ENCODE peak calls at places on chromosome 15, in five cellular contexts. K is IMR-90, V is mesendoderm, Y is H1, J is neuronal stem cell. R is an unnamed sample.
A peak's percentile ranks its signal among the peaks of the same experiment; 100 is the strongest.

GRCh38 chr15:28888900-28889299 is 3.1 kb downstream of the APBA2 start:
- DNase-seq in V (no peak), J (no peak), Y (no peak), K (no peak), R (no peak)

GRCh38 chr15:78974272-78974918 is 29.5 kb upstream of the CTSH start:
- DNase-seq in K (no peak), V (no peak), J (no peak), Y (no peak), R (no peak)

GRCh38 chr15:96583671-96584070 is 253.2 kb downstream of the NR2F2 start:
- DNase-seq in Y (no peak), J (no peak), V (no peak), K (no peak), R (no peak)

GRCh38 chr15:87816811-87817210 is 439.7 kb downstream of the NTRK3 start:
- DNase-seq in Y (no peak), V (no peak), K (peak; percentile 99), J (no peak), R (peak; percentile 97)

GRCh38 chr15:40448354-40448753 is 7.6 kb downstream of the BAHD1 start:
- DNase-seq in V (no peak), J (no peak), Y (no peak), K (no peak), R (no peak)

GRCh38 chr15:45456212-45457106 is 66.1 kb downstream of the SLC30A4 start:
- DNase-seq in V (peak; percentile 77), Y (no peak), J (no peak), K (peak; percentile 100), R (peak; percentile 99)

GRCh38 chr15:86165263-86166204 is 85.9 kb downstream of the AGBL1 start:
- DNase-seq in Y (no peak), V (peak; percentile 37), J (no peak), K (no peak), R (peak; percentile 59)

GRCh38 chr15:36755341-36755740 is 175.9 kb downstream of the CDIN1 start:
- DNase-seq in V (no peak), Y (no peak), K (no peak), J (no peak), R (no peak)

GRCh38 chr15:96138985-96139384 is 191.5 kb upstream of the NR2F2 start:
- DNase-seq in K (no peak), J (no peak), Y (no peak), V (no peak), R (no peak)

GRCh38 chr15:93103823-93104222 is 14.8 kb upstream of the RGMA start:
- DNase-seq in K (no peak), Y (no peak), J (no peak), V (no peak), R (no peak)

GRCh38 chr15:45101749-45102148 is 12.2 kb downstream of the DUOX2 start:
- DNase-seq in Y (no peak), J (no peak), K (no peak), V (no peak), R (no peak)

GRCh38 chr15:79418693-79419279 is 13.3 kb upstream of the MINAR1 start:
- DNase-seq in V (peak; percentile 46), Y (no peak), K (no peak), J (no peak), R (no peak)

GRCh38 chr15:85741021-85741421 is 53.7 kb downstream of the KLHL25 start:
- DNase-seq in Y (no peak), J (no peak), V (no peak), K (no peak), R (no peak)

GRCh38 chr15:101488300-101489164 is 975 bp downstream of the PCSK6 start:
- DNase-seq in K (no peak), J (peak; percentile 35), V (no peak), Y (peak; percentile 60), R (no peak)
- H3K4me3 ChIP-seq in K (no peak overlapping the region), J (peak overlapping the region; percentile 51), V (no peak overlapping the region), Y (peak overlapping the region; percentile 17), R (no peak overlapping the region)

DNA sequence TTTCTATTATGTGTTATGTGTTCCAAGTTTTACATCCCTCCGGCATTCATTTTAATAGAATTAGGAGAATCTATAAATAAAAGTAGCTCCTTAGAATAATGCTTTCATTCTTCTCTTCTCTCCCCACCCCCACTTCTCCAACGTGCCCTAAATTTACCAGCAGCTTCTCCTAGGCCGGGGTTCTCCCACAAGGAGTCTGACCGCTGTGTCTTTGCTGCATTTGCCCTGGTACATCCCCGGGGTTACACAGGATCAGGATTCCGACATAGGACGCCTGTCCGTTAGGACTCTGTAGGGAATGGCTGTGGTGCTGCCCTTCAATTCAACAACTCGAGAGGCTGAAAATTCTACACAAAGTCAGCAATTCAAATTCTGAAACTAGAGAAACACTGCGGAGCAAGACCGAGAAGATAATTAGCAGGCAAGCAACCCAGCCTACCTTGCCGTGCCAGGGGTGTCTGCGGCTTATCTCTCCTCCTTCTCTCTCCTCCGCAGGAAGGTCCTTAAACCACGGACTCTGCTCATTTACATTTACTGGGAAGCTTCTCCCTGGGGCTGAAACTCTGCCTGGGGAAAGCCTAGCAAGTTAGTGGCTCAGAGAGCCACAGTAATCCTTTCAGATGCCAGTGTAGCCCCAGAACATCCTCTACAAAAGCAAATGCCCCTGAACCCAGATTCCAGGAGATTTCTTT is 18.8 kb downstream of the PCSK6 start:
- DNase-seq in J (no peak), Y (no peak), K (no peak), V (peak; percentile 64), R (no peak)
- H3K4me2 ChIP-seq in J (no peak overlapping the region), Y (no peak overlapping the region), K (no peak overlapping the region), V (no peak overlapping the region), R (no peak overlapping the region)

GRCh38 chr15:101578443-101578894 is 73.7 kb downstream of the TM2D3 start:
- DNase-seq in K (no peak), J (no peak), V (peak; percentile 50), Y (peak; percentile 58), R (peak; percentile 21)
- H2BK15ac ChIP-seq in K (no peak overlapping the region), J (peak overlapping the region; percentile 4), V (no peak overlapping the region), Y (no peak overlapping the region), R (no peak overlapping the region)

GRCh38 chr15:70212288-70212962 is 114.7 kb upstream of the TLE3 start:
- DNase-seq in Y (no peak), V (no peak), J (no peak), K (no peak), R (peak; percentile 91)
- H3K4me3 ChIP-seq in Y (no peak overlapping the region), V (no peak overlapping the region), J (no peak overlapping the region), K (no peak overlapping the region), R (no peak overlapping the region)

GRCh38 chr15:52674831-52675230 is 4.4 kb downstream of the ATOSA start:
- DNase-seq in K (no peak), J (no peak), Y (no peak), V (no peak), R (no peak)

GRCh38 chr15:52673312-52673711 is 5.9 kb downstream of the ATOSA start:
- DNase-seq in Y (no peak), K (peak; percentile 4), J (no peak), V (no peak), R (peak; percentile 20)

GRCh38 chr15:52672661-52673060 is 6.5 kb downstream of the ATOSA start:
- DNase-seq in K (no peak), J (no peak), V (no peak), Y (no peak), R (no peak)

GRCh38 chr15:52670087-52670486 is 9.1 kb downstream of the ATOSA start:
- DNase-seq in Y (no peak), K (no peak), V (no peak), J (no peak), R (no peak)

DNA sequence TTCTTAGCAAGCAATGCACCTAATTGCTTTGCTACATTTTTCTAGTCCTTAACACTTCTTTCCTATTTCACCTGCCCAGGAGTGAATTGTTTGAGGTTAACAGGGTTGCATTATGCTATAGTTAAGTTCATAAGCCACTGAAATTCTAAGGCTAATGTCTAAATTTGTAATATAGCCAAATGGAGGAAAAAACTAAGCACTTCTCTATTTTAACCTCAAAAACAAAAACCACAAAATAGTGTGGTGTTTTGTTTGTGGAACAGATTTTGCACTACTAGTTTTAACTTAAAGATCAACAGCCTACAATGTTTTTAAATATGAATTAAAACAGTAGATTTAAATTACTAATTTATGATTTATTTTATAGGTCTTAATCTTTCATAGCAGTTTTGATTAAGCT is 5.5 kb downstream of the ATOSA start:
- DNase-seq in V (no peak), J (no peak), Y (no peak), K (no peak), R (no peak)
- H3K4me2 ChIP-seq in V (no peak overlapping the region), J (no peak overlapping the region), Y (no peak overlapping the region), K (no peak overlapping the region), R (no peak overlapping the region)

DNA sequence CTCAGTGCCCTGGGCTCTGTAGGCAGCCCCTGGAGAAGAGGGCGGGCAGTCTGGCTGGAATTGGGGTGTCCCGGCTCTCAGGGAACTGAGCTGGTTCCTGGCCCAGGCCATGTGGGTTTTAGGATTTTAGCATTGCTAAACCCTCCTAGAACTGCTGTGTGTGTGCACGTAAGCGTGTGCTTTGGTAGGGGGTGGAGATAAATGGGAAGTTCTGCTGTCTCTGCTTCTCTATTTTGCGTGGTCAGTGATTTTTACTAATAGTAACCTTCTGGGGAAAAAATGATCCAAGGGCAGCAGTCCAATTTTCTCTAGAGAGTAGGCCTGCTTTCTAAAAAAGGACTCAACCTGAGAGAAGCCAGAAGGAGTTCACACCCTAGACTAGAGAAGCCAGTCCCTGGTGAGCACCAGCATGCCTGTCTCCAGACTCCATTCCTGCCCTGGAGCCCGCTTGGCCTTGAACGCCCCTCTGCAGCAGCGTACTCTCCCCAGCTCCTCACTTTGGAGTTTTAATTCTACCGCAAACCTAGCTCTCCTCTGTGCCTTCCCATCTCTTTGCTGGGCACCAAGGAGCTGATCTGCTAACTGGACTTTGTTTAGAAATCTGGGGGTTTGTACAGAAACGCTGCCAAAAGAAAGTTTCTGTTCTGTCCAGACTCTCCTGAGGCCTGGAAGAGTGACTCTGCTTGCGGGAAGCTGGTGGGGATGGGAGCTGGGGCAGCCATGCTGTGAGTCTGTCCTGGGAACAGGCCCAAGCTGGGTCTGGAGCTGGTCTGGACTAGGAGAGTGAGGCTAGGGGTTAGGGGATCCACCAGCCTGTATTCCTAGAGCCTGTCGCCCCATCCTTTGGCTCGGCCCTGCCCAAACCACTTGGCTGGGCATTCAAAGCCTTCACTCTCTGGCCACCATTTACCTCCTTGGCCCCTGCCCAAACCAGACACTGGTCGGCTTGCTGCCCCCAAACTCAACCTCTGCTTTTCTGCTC is 19.7 kb downstream of the CORO2B start:
- DNase-seq in V (no peak), K (no peak), J (no peak), Y (no peak), R (no peak)
- H2BK15ac ChIP-seq in V (no peak overlapping the region), K (peak overlapping the region; percentile 7), J (no peak overlapping the region), Y (peak overlapping the region; percentile 85), R (peak overlapping the region; percentile 78)

DNA sequence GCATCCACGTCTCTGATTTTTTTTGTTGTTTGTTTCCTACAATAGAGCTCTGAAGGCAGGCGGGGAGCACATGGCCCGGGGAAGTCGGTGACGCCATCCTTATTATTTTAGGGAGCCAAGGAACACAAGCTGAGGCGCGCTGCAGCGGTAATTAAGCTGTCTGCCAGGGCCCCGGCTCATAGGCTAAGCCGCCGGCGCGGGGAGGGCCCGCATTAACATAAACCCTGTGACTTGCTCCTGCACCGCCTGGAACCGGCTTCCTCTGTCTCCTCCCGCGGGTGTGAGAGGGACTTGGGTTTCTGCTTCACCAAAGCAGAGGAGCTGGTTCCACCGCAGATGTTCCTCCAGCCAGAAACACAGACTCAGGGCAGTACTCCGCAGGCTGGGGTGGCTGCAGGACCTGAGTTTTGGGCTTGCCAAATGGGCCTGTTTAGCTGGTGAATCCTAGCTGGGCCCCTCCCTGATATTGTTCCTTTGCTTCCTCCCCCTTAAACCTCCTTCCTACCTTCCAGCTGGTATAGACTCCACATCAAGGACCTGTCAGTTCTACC is 25.3 kb downstream of the ANP32A start:
- DNase-seq in Y (peak; percentile 82), V (peak; percentile 97), K (peak; percentile 57), J (peak; percentile 78), R (peak; percentile 73)
- H3K4me3 ChIP-seq in Y (peak overlapping the region; percentile 7), V (no peak overlapping the region), K (no peak overlapping the region), J (no peak overlapping the region), R (peak overlapping the region; percentile 61)

GRCh38 chr15:74817370-74817737 is 4.7 kb downstream of the LMAN1L start:
- DNase-seq in Y (no peak), V (peak; percentile 81), K (peak; percentile 16), J (no peak), R (peak; percentile 14)
- H3K4me2 ChIP-seq in Y (no peak overlapping the region), V (no peak overlapping the region), K (no peak overlapping the region), J (no peak overlapping the region), R (no peak overlapping the region)